ENCODE peak calls at places on chromosomes 6 and 20, in four cellular contexts. V is IMR-90, H is neuronal stem cell, G is H9. A is an unnamed sample.
A peak's percentile ranks its signal among the peaks of the same experiment; 100 is the strongest.

GRCh38 chr20:59632426-59633113 is 28.2 kb downstream of the PHACTR3 start:
- DNase-seq in V (no peak), H (no peak), G (no peak), A (no peak)

GRCh38 chr6:79536615-79536968 is 638 bp downstream of the LCA5 start:
- DNase-seq in V (peak; percentile 31), H (no peak), G (no peak), A (peak; percentile 45)

GRCh38 chr6:2792330-2792729 is 27.1 kb downstream of the WRNIP1 start:
- DNase-seq in V (peak; percentile 50), H (no peak), G (no peak), A (peak; percentile 86)

GRCh38 chr20:63892402-63892801 is 2.5 kb upstream of the DNAJC5 start:
- DNase-seq in V (no peak), H (no peak), G (no peak), A (no peak)

GRCh38 chr6:26158581-26159416 is 71.6 kb downstream of the HFE start:
- DNase-seq in V (peak; percentile 46), H (no peak), G (no peak), A (peak; percentile 48)

GRCh38 chr20:11311659-11312058 is 606.0 kb upstream of the BTBD3 start:
- DNase-seq in V (no peak), H (no peak), G (no peak), A (no peak)

GRCh38 chr6:64803470-64804166 is 903.4 kb downstream of the EYS start:
- DNase-seq in V (no peak), H (no peak), G (no peak), A (no peak)

GRCh38 chr6:44918893-44919292 is 409.2 kb upstream of the RUNX2 start:
- DNase-seq in V (no peak), H (no peak), G (no peak), A (no peak)

GRCh38 chr6:110329729-110330436 is 28.3 kb downstream of the METTL24 start:
- DNase-seq in V (peak; percentile 31), H (no peak), G (no peak), A (no peak)

GRCh38 chr6:159761873-159762680 is at the start of gene ACAT2:
- DNase-seq in V (peak; percentile 92), H (peak; percentile 92), G (peak; percentile 98), A (peak; percentile 90)

GRCh38 chr6:166955121-166955864 is 1.1 kb downstream of the RNASET2 start:
- DNase-seq in V (no peak), H (peak; percentile 12), G (no peak), A (no peak)

GRCh38 chr20:33076662-33077398 is 2.6 kb upstream of the BPIFB4 start:
- DNase-seq in V (no peak), H (no peak), G (no peak), A (no peak)

GRCh38 chr6:38016824-38017223 is 197.3 kb downstream of the ZFAND3 start:
- DNase-seq in V (no peak), H (no peak), G (no peak), A (no peak)

GRCh38 chr6:24358219-24358821 is 461 bp upstream of the DCDC2 start:
- DNase-seq in V (no peak), H (no peak), G (no peak), A (no peak)

GRCh38 chr6:117317261-117317660 is 51.9 kb downstream of the VGLL2 start:
- DNase-seq in V (peak; percentile 6), H (no peak), G (no peak), A (peak; percentile 71)

GRCh38 chr6:123747515-123747914 is 56.1 kb upstream of the NKAIN2 start:
- DNase-seq in V (no peak), H (no peak), G (no peak), A (no peak)

GRCh38 chr20:1851396-1851795 is 43.8 kb upstream of the SIRPA start:
- DNase-seq in V (no peak), H (no peak), G (no peak), A (no peak)

GRCh38 chr20:438581-439469 is 23.5 kb downstream of the TBC1D20 start:
- DNase-seq in V (no peak), H (no peak), G (no peak), A (no peak)

GRCh38 chr20:31633339-31633914 is 4.3 kb upstream of the COX4I2 start:
- DNase-seq in V (peak; percentile 76), H (no peak), G (no peak), A (no peak)

GRCh38 chr6:11367638-11368199 is 135.3 kb upstream of the NEDD9 start:
- DNase-seq in V (no peak), H (no peak), G (no peak), A (no peak)

GRCh38 chr6:43113431-43114260 is 37.5 kb downstream of the PTK7 start:
- DNase-seq in V (no peak), H (no peak), G (no peak), A (no peak)

GRCh38 chr20:19114410-19114809 is 98.0 kb upstream of the SLC24A3 start:
- DNase-seq in V (no peak), H (no peak), G (no peak), A (no peak)

GRCh38 chr6:117600008-117600743 is 2.1 kb downstream of the GOPC start:
- DNase-seq in V (peak; percentile 24), H (no peak), G (no peak), A (no peak)

GRCh38 chr6:164345856-164346496 is 931.5 kb downstream of the QKI start:
- DNase-seq in V (no peak), H (no peak), G (no peak), A (no peak)

GRCh38 chr6:164344801-164345291 is 930.3 kb downstream of the QKI start:
- DNase-seq in V (no peak), H (no peak), G (peak; percentile 43), A (peak; percentile 78)

GRCh38 chr6:164347455-164347854 is 932.9 kb downstream of the QKI start:
- DNase-seq in V (no peak), H (no peak), G (no peak), A (no peak)

GRCh38 chr6:164345340-164345739 is 930.8 kb downstream of the QKI start:
- DNase-seq in V (no peak), H (no peak), G (no peak), A (no peak)

DNA sequence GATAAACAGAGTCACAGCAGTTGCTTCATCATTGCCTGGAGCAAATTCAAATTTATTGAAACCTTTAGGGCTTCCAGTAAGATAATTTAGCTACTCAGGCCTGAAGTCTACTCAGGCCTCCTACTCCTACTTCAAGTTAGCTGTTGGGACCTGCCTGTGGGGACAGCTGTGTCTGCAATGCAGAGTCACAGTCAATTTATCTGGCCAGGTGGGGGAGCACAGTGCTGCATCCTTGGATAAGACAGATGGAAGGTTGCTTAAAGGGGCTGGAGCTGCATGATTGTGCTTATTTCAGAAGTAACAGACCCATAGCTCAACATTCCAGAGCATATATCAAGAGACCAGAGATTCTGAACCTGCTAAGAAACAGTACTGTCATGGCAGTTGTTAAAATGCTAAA is 932.1 kb downstream of the QKI start:
- DNase-seq in V (no peak), H (no peak), G (no peak), A (no peak)
- H4K91ac ChIP-seq in V (no peak overlapping the region), H (no peak overlapping the region), G (no peak overlapping the region), A (no peak overlapping the region)

DNA sequence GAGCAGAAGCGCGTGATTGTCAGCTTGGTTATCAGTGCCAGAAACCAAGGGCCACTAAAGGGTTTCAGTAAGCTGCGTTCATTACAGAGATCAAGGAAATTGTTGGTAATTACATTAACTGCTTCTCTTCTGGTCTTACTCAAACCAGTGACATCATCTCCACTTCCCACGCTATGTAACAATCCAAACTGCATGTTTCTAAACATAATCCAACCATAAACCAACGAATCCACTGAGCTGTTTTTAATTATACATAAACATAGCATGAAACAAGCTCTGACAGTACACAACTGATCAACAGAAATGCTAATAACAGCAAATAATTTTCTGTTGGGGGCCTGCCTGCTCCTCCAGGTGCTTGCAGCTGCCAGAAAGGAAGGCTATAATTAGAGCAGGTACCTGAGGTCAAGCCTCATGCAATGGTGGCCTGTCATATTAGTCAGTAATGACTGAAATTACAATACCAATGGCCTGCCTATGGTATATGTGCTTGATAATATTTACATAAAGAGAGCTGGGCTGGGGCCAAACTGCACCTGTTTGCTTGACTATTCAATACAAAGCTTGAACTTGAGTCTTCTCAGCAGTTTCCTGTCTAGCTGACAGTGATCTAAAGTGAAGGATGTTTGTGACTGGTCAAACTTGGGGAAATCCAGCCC is 40.1 kb downstream of the ILRUN start:
- DNase-seq in V (peak; percentile 90), H (no peak), G (no peak), A (peak; percentile 21)
- H3K18ac ChIP-seq in V (peak overlapping the region; percentile 91), H (no peak overlapping the region), G (no peak overlapping the region), A (no peak overlapping the region)

GRCh38 chr6:139313229-139313628 is 21.4 kb upstream of the TXLNB start:
- DNase-seq in V (no peak), H (peak; percentile 27), G (peak; percentile 39), A (no peak)
- H4K91ac ChIP-seq in V (no peak overlapping the region), H (no peak overlapping the region), G (no peak overlapping the region), A (peak overlapping the region; percentile 6)

GRCh38 chr20:17934141-17934862 is 34.3 kb downstream of the SNX5 start:
- DNase-seq in V (no peak), H (no peak), G (peak; percentile 64), A (no peak)

GRCh38 chr20:17935761-17936160 is 32.8 kb downstream of the SNX5 start:
- DNase-seq in V (no peak), H (no peak), G (no peak), A (no peak)

GRCh38 chr20:17936791-17937687 is 31.6 kb downstream of the SNX5 start:
- DNase-seq in V (peak; percentile 81), H (no peak), G (no peak), A (peak; percentile 55)

GRCh38 chr20:17935186-17935585 is 33.4 kb downstream of the SNX5 start:
- DNase-seq in V (peak; percentile 41), H (no peak), G (no peak), A (no peak)

GRCh38 chr20:17936306-17936790 is 32.2 kb downstream of the SNX5 start:
- DNase-seq in V (peak; percentile 34), H (no peak), G (no peak), A (no peak)
- H3K18ac ChIP-seq in V (peak overlapping the region; percentile 68), H (no peak overlapping the region), G (no peak overlapping the region), A (no peak overlapping the region)